ENCODE peak calls at places on chromosomes 4 and X, in four cellular contexts. R is chondrocyte; S is DMS153; O is activated CD4-positive, alpha-beta T cell treated with anti-CD3 and anti-CD28 coated beads, Interleukin-2, amount 10 ng/mL, durations not matched to agents 7 days and 5 days. U is an unnamed sample.

GRCh38 chr4:94349193-94349592 is 6.6 kb upstream of the HPGDS start:
- DNase-seq in O (no peak), R (no peak), S (no peak), U (no peak)

GRCh38 chrX:48522291-48522690 is 683 bp downstream of the EBP start:
- DNase-seq in R (no peak), S (no peak), O (no peak), U (no peak)

GRCh38 chrX:104189862-104190261 is 23.6 kb downstream of the FAM199X start:
- DNase-seq in R (no peak), O (no peak), S (no peak), U (no peak)

GRCh38 chr4:13881880-13882279 is 254.4 kb upstream of the BOD1L1 start:
- DNase-seq in S (no peak), R (no peak), O (no peak), U (no peak)

GRCh38 chr4:145736241-145736831 is 56.4 kb downstream of the C4orf51 start:
- DNase-seq in O (no peak), S (no peak), R (no peak), U (no peak)

GRCh38 chrX:118352566-118352965 is 6.7 kb downstream of the WDR44 start:
- DNase-seq in S (no peak), O (no peak), R (no peak), U (no peak)

GRCh38 chr4:77818077-77818666 is 996 bp downstream of the CNOT6L start:
- DNase-seq in R (no peak), S (peak), O (peak), U (peak)

GRCh38 chrX:23993012-23993633 is 33.9 kb downstream of the KLHL15 start:
- DNase-seq in R (no peak), S (no peak), O (no peak), U (no peak)

GRCh38 chr4:132334081-132334480 is 815.0 kb upstream of the PCDH10 start:
- DNase-seq in S (no peak), R (no peak), O (no peak), U (no peak)

GRCh38 chr4:113243312-113243711 is 193.9 kb downstream of the ANK2 start:
- DNase-seq in O (no peak), S (no peak), R (no peak), U (no peak)

GRCh38 chr4:138259801-138260200 is 17.7 kb upstream of the SLC7A11 start:
- DNase-seq in R (no peak), S (peak), O (no peak), U (no peak)

GRCh38 chr4:24010573-24010972 is 120.7 kb upstream of the PPARGC1A start:
- DNase-seq in S (no peak), O (no peak), R (no peak), U (no peak)

GRCh38 chr4:48081196-48081595 is 52.9 kb downstream of the TXK start:
- DNase-seq in R (no peak), S (no peak), O (no peak), U (no peak)

GRCh38 chr4:7166981-7167700 is 25.2 kb upstream of the SORCS2 start:
- DNase-seq in O (no peak), R (peak), S (no peak), U (no peak)

GRCh38 chr4:47010347-47011188 is 17.2 kb upstream of the GABRA4 start:
- DNase-seq in R (no peak), S (no peak), O (no peak), U (peak)

GRCh38 chr4:87543835-87544461 is 14.8 kb upstream of the SPARCL1 start:
- DNase-seq in S (no peak), R (no peak), O (no peak), U (no peak)

GRCh38 chrX:71550578-71550977 is 17.7 kb downstream of the OGT start:
- DNase-seq in S (no peak), R (no peak), O (no peak), U (no peak)

U was measured in RPMI8226.